ENCODE peak calls at places on chromosomes 7 and 10, in ten cellular contexts. U is CD8-positive, alpha-beta T cell; I is cardiac muscle cell; N is neural progenitor cell; D is IMR-90; Q is mucosa of descending colon; E is heart right ventricle; S is AG04450; A is right cardiac atrium; L is Caco-2. W is an unnamed sample. For H3K9me3, the result is how much of the 10 kb centered on the place peaks cover.

GRCh38 chr7:131557521-131558385 is 1.3 kb upstream of the PODXL start:
- DNase-seq in U (no peak), I (peak), L (peak), S (no peak), N (peak), D (no peak), A (peak), Q (peak), E (peak), W (no peak)

GRCh38 chr10:90930070-90930837 is 9.4 kb upstream of the ANKRD1 start:
- DNase-seq in I (peak), N (peak), U (no peak), E (no peak), D (peak), L (peak), S (peak), Q (no peak), A (peak), W (no peak)

GRCh38 chr10:55630491-55631056 is 730.5 kb downstream of the ZWINT start:
- DNase-seq in U (no peak), Q (no peak), E (no peak), L (no peak), I (peak), N (peak), S (no peak), A (peak), D (no peak), W (no peak)

GRCh38 chr7:140239653-140239935 is 62.8 kb upstream of the KDM7A start:
- DNase-seq in I (no peak), S (no peak), D (no peak), L (no peak), A (no peak), U (no peak), E (no peak), N (no peak), Q (peak), W (no peak)

GRCh38 chr10:8663131-8663530 is 608.6 kb downstream of the GATA3 start:
- DNase-seq in S (no peak), A (no peak), I (no peak), L (no peak), E (no peak), N (no peak), U (no peak), Q (no peak), D (no peak), W (no peak)

GRCh38 chr10:60186315-60187071 is 203.2 kb downstream of the ANK3 start:
- DNase-seq in I (no peak), Q (peak), S (no peak), L (no peak), D (peak), E (peak), N (no peak), A (peak), U (no peak), W (no peak)

GRCh38 chr7:539731-540411 is 20.2 kb upstream of the PDGFA start:
- DNase-seq in A (no peak), L (peak), E (no peak), Q (peak), N (no peak), D (peak), U (no peak), I (no peak), S (no peak), W (peak)

GRCh38 chr7:16724344-16724743 is 29.2 kb upstream of the TSPAN13 start:
- DNase-seq in I (no peak), L (no peak), A (no peak), S (no peak), U (no peak), D (no peak), Q (no peak), E (no peak), N (no peak), W (no peak)

GRCh38 chr10:45464958-45465567 is 91.0 kb downstream of the ALOX5 start:
- DNase-seq in D (peak), N (peak), U (peak), E (peak), A (peak), S (peak), I (peak), L (peak), Q (peak), W (peak)

GRCh38 chr7:2956526-2957368 is 86.9 kb downstream of the CARD11 start:
- DNase-seq in E (no peak), Q (no peak), U (peak), S (peak), D (peak), A (no peak), L (no peak), I (no peak), N (no peak), W (no peak)

GRCh38 chr10:13987472-13987871 is 343.3 kb downstream of the FRMD4A start:
- DNase-seq in S (no peak), E (no peak), D (peak), I (no peak), U (no peak), N (no peak), Q (no peak), L (no peak), A (no peak), W (no peak)

GRCh38 chr10:108204528-108205313 is 1040.2 kb upstream of the SORCS1 start:
- DNase-seq in A (no peak), Q (peak), L (peak), D (no peak), I (peak), E (no peak), N (peak), S (no peak), U (no peak), W (no peak)

GRCh38 chr10:110834622-110835219 is 37.0 kb upstream of the PDCD4 start:
- DNase-seq in Q (peak), D (no peak), S (no peak), N (peak), E (peak), A (peak), L (no peak), I (peak), U (peak), W (peak)

GRCh38 chr10:65670087-65670486 is 1255.7 kb upstream of the LRRTM3 start:
- DNase-seq in L (no peak), D (peak), N (no peak), U (no peak), E (no peak), A (no peak), I (no peak), Q (no peak), S (peak), W (no peak)

GRCh38 chr7:16447867-16448266 is 17.7 kb downstream of the SOSTDC1 start:
- DNase-seq in L (no peak), A (no peak), E (no peak), N (no peak), U (no peak), S (no peak), Q (no peak), I (no peak), D (no peak), W (no peak)

GRCh38 chr7:46071601-46072000 is 150.5 kb upstream of the IGFBP3 start:
- DNase-seq in D (peak), I (no peak), L (no peak), Q (no peak), N (no peak), U (no peak), S (no peak), E (no peak), A (no peak), W (no peak)

GRCh38 chr7:157876469-157877285 is 539.9 kb downstream of the DNAJB6 start:
- DNase-seq in S (no peak), E (no peak), Q (no peak), D (no peak), N (peak), U (no peak), A (no peak), I (no peak), L (no peak), W (no peak)
- H3K9me3 ChIP-seq in S (half or more), E (under half), Q (under half), D (under half), N (under half), U (under half), A (under half), I (under half), L (under half), W (under half)

DNA sequence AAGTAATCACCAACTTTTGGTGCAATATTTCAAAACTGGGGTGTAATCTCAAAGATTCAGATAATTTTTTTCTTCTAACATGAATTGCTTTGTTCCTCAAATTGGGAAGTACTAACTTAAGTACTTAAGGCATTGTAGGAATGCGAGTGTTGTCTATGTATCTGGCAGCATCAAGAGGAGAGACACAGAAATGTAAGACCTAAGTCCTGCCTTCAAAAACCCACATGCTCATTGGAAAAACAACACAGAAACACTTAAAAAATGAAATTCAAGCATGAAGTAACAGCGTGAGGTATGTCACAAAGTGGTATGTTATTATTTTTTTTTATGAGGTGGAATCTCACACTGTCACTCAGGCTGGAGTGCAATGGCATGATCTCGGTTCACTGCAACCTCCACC is 288.5 kb downstream of the ZEB1 start:
- DNase-seq in S (no peak), I (no peak), L (no peak), D (no peak), Q (no peak), A (no peak), N (no peak), E (no peak), U (no peak), W (no peak)
- H3K9me3 ChIP-seq in S (under half), I (under half), L (under half), D (under half), Q (under half), A (under half), N (under half), E (under half), U (under half), W (under half)

GRCh38 chr7:158495780-158496179 is 91.8 kb downstream of the PTPRN2 start:
- DNase-seq in N (peak), A (no peak), L (peak), S (no peak), E (no peak), U (no peak), Q (no peak), D (no peak), I (peak), W (no peak)
- H3K9me3 ChIP-seq in N (under half), A (under half), L (under half), S (under half), E (under half), U (under half), Q (under half), D (under half), I (under half), W (under half)

DNA sequence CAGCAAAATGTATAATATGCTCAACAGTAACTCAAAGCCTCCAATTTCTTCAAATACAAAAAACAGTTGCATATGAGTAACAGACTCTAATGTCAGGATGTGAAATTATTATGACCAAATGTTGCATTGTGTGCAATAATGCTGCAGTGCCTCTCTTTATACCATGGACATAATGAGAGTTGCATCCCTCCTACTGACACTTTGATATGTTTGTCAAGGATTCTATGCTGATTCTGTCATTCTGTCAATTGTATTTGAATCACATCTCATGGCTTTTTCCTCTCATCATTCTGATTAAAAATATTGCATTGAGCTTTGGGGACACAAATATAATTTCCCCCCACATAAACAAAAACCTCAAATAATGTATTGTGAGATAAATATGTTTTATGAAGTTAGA is 84.6 kb upstream of the SGCE start:
- DNase-seq in A (no peak), D (no peak), E (no peak), I (no peak), N (no peak), U (no peak), Q (no peak), L (no peak), S (no peak), W (no peak)
- H3K9me3 ChIP-seq in A (under half), D (under half), E (under half), I (under half), N (under half), U (under half), Q (under half), L (under half), S (under half), W (under half)

GRCh38 chr7:57354195-57354594 is 95.8 kb upstream of the ZNF716 start:
- DNase-seq in S (no peak), L (no peak), Q (no peak), A (no peak), E (no peak), D (no peak), N (no peak), I (no peak), U (no peak), W (no peak)

DNA sequence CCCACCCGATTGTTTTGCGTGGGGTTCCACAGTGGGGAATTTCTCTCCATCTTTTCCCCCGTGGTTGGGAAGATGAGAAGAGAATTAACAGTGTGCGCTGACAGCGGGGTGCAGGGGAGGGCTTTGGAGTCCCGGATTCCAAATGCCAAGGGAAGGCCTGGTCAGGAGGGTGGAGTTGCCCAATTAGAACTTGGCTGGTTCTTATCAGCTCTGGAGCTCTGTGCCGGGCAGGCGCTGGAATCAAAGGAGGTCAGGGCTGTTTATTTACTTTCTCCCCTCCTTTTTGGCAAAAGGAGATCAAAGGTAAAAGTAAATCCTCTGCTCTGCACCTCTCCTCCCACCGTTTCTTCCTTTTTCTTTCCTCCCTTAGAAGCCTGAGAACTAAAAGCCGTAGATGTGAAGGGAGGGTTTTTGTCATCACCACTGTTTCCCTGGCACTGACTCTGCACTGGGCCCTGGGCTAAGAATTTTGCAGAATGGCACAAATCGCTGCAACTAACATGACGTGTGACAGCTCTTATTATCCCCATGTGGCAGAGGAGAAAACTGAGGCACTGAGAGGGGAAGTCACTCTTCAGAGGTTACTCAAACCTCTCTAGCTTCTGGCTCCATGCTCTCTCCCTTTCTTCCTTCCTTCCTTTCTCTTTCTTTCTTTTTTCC is 95.2 kb upstream of the ZNF716 start:
- DNase-seq in D (no peak), N (no peak), Q (no peak), I (no peak), A (peak), U (no peak), S (no peak), E (peak), L (no peak), W (no peak)
- H3K9me3 ChIP-seq in D (under half), N (under half), Q (half or more), I (under half), A (under half), U (under half), S (half or more), E (under half), L (under half), W (under half)

DNA sequence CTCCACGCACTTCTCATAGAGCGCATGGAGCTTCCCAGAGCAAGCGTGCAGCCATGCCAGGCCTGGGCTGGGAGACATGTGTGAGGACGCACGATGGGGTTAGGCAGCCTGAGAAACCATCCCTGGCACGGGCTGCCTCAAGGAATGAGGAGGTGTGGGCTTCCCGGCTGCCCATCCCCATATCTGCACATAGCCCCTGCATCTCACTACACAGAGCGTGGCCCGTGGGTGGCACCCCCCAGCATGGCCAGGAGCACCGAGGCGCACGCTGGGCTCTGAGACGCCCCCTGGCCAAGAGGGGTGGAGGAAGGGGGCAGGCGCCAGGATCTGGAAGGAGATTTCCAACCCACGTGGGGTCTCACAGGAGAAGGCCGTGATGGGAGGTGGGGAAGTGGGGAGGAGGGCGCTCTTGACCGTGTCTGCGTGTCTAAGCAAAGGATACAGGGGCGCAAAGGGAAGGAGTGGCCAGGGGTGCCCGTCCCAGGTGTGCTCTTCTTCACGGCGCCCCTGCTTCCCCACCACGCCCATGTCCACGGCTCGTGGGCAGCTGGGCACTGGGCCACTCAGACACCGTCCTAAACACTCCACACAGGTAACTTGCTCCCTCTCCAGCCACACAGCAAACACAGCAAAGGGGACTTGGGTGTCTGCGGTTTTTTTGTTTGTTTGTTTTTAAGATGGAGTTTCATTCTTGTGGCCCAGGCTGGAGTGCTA is 340.5 kb downstream of the PTPRN2 start:
- DNase-seq in Q (no peak), N (no peak), L (no peak), A (no peak), D (no peak), U (peak), I (no peak), E (no peak), S (no peak), W (no peak)
- H3K9me3 ChIP-seq in Q (under half), N (under half), L (under half), A (under half), D (half or more), U (under half), I (under half), E (under half), S (half or more), W (under half)

GRCh38 chr7:37526623-37527022 is 78.0 kb upstream of the ELMO1 start:
- DNase-seq in I (no peak), S (no peak), L (no peak), Q (no peak), E (no peak), A (no peak), D (no peak), U (no peak), N (no peak), W (no peak)
- H3K9me3 ChIP-seq in I (under half), S (under half), L (under half), Q (under half), E (under half), A (under half), D (under half), U (under half), N (under half), W (under half)

GRCh38 chr7:53113424-53113823 is 78.0 kb downstream of the POM121L12 start:
- DNase-seq in A (no peak), N (no peak), E (no peak), I (peak), S (no peak), D (no peak), Q (no peak), U (no peak), L (no peak), W (no peak)

GRCh38 chr7:53110425-53110824 is 75.0 kb downstream of the POM121L12 start:
- DNase-seq in I (no peak), S (no peak), Q (no peak), N (no peak), U (no peak), L (no peak), A (no peak), D (no peak), E (no peak), W (no peak)

DNA sequence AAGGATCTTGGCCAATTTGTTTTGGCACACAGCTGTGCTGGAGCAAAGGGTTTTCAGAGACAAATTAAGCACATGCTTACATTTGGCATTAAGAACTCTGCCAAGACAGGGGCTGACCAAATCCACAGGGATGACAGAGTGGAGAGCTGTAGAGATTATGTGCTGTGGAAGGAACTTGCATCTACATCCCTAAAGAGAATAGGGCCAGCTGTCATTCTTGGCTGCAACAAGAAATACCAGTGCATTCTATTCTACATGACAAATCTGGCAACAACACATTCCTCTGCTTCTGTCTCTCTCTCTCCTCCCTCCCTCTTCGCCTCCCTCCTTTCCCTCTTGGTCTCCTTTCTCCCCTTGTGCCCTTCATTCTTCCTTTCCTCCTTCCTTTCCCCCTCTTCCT is 75.6 kb downstream of the POM121L12 start:
- DNase-seq in S (no peak), Q (no peak), N (peak), U (no peak), L (no peak), A (no peak), E (peak), I (peak), D (no peak), W (no peak)
- H3K9me3 ChIP-seq in S (under half), Q (under half), N (under half), U (under half), L (under half), A (under half), E (under half), I (under half), D (under half), W (under half)

GRCh38 chr10:133458710-133459453 is 5.1 kb downstream of the SCART1 start:
- DNase-seq in S (no peak), N (no peak), D (peak), E (no peak), Q (no peak), A (peak), L (no peak), U (no peak), I (no peak), W (no peak)

GRCh38 chr10:133457100-133457841 is 3.5 kb downstream of the SCART1 start:
- DNase-seq in L (no peak), N (no peak), I (no peak), Q (no peak), S (no peak), D (no peak), U (no peak), A (peak), E (no peak), W (no peak)

GRCh38 chr10:133456041-133456951 is 2.6 kb downstream of the SCART1 start:
- DNase-seq in E (no peak), D (no peak), L (no peak), U (peak), A (no peak), Q (no peak), I (no peak), N (no peak), S (no peak), W (no peak)

GRCh38 chr10:133459454-133460207 is 5.9 kb downstream of the SCART1 start:
- DNase-seq in S (no peak), Q (no peak), E (no peak), D (no peak), U (no peak), L (no peak), N (no peak), A (no peak), I (no peak), W (no peak)

DNA sequence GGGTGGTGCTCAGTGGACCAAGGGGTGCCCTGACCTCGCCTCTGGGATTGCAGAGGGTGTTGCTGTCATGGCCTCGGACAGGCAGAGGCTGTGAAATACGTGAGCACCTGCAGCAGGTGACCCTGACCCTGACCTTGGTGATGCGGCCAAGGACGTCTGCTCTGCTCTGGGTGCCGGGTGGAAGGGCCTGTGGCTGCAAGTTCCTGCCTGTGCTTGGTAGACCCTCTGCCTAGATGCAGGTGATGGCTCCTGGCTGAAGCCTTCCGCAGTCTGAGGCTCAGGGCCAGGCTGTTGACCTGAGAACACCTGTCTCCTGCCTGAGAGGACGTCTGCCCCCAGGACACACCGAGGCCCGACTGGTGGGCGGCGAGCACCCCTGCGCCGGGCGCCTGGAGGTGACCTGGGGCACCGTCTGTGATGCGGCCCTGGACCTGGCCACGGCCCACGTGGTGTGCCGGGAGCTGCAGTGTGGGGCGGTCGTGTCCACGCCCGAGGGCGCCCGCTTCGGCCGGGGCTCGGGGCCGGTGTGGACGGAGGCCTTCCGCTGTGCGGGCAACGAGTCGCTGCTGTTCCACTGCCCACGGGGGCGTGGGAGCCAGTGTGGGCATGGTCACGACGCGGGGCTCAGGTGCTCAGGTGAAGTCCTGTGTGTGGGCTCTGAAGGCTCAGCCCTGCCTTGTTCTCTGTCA is 4.4 kb downstream of the SCART1 start:
- DNase-seq in S (no peak), N (no peak), L (no peak), D (no peak), E (no peak), Q (no peak), A (peak), U (peak), I (no peak), W (no peak)
- H3K9me3 ChIP-seq in S (under half), N (under half), L (under half), D (under half), E (under half), Q (under half), A (under half), U (under half), I (under half), W (under half)